ENCODE peak calls at places on chromosome 10, in six cellular contexts. Y is GM12891, F is transverse colon, I is HepG2, K is Panc1, J is breast epithelium. E is an unnamed sample.
A peak's percentile ranks its signal among the peaks of the same experiment; 100 is the strongest.

GRCh38 chr10:69685802-69686585 is 55.9 kb downstream of the FAM241B start:
- DNase-seq in F (no peak), I (no peak), Y (no peak), J (peak; percentile 60), K (no peak), E (peak; percentile 74)

GRCh38 chr10:60434418-60435046 is 44.9 kb upstream of the ANK3 start:
- DNase-seq in Y (no peak), F (peak; percentile 28), J (no peak), K (peak; percentile 46), I (peak; percentile 35), E (peak; percentile 61)

GRCh38 chr10:103448751-103449150 is 3.4 kb downstream of the CALHM2 start:
- DNase-seq in J (no peak), I (no peak), K (no peak), F (peak; percentile 38), Y (no peak), E (no peak)

GRCh38 chr10:132540456-132540855 is 2.9 kb downstream of the INPP5A start:
- DNase-seq in J (no peak), Y (no peak), K (no peak), I (no peak), F (peak; percentile 13), E (no peak)

GRCh38 chr10:3827768-3828403 is 42.9 kb upstream of the KLF6 start:
- DNase-seq in J (no peak), K (no peak), F (no peak), Y (no peak), I (no peak), E (no peak)

GRCh38 chr10:127441350-127442219 is 107.5 kb upstream of the NPS start:
- DNase-seq in Y (no peak), J (no peak), K (no peak), I (no peak), F (peak; percentile 44), E (no peak)

GRCh38 chr10:22476601-22477364 is 131.5 kb downstream of the SPAG6 start:
- DNase-seq in Y (no peak), I (no peak), F (no peak), K (no peak), J (no peak), E (no peak)

GRCh38 chr10:46523119-46523880 is 33.2 kb downstream of the GPRIN2 start:
- DNase-seq in F (peak; percentile 85), Y (no peak), K (no peak), I (no peak), J (peak; percentile 69), E (peak; percentile 48)

GRCh38 chr10:93600861-93601773 is at the start of gene RBP4:
- DNase-seq in Y (no peak), K (no peak), F (no peak), I (peak; percentile 78), J (no peak), E (peak; percentile 73)

GRCh38 chr10:109982123-109982522 is 25.7 kb upstream of the ADD3 start:
- DNase-seq in F (no peak), I (no peak), K (no peak), Y (no peak), J (no peak), E (no peak)

GRCh38 chr10:125116041-125116649 is 44.2 kb downstream of the CTBP2 start:
- DNase-seq in K (no peak), Y (no peak), I (no peak), F (no peak), J (no peak), E (no peak)

GRCh38 chr10:32938554-32939061 is 19.4 kb downstream of the ITGB1 start:
- DNase-seq in I (peak; percentile 83), F (peak; percentile 39), Y (no peak), K (no peak), J (no peak), E (peak; percentile 70)

GRCh38 chr10:77881636-77882035 is 44.9 kb downstream of the DLG5 start:
- DNase-seq in F (no peak), J (no peak), I (peak; percentile 58), K (no peak), Y (no peak), E (no peak)

GRCh38 chr10:80474920-80475319 is 20.8 kb downstream of the TSPAN14 start:
- DNase-seq in K (no peak), Y (no peak), F (no peak), I (no peak), J (no peak), E (no peak)

GRCh38 chr10:46251857-46252847 is 34.6 kb upstream of the ANTXRL start:
- DNase-seq in K (no peak), F (no peak), Y (no peak), J (peak; percentile 13), I (no peak), E (no peak)

GRCh38 chr10:103504181-103504783 is 10.8 kb downstream of the NEURL1 start:
- DNase-seq in J (no peak), K (no peak), I (peak; percentile 89), F (no peak), Y (no peak), E (peak; percentile 27)

GRCh38 chr10:27496137-27496536 is 8.0 kb upstream of the RAB18 start:
- DNase-seq in I (no peak), F (no peak), J (no peak), K (no peak), Y (no peak), E (no peak)

GRCh38 chr10:52451817-52452216 is 137.7 kb downstream of the DKK1 start:
- DNase-seq in I (no peak), K (no peak), F (no peak), Y (no peak), J (no peak), E (no peak)

GRCh38 chr10:78510566-78511323 is 477.1 kb downstream of the RPS24 start:
- DNase-seq in J (no peak), K (no peak), I (no peak), F (no peak), Y (no peak), E (no peak)

GRCh38 chr10:63829020-63829419 is 307.8 kb downstream of the REEP3 start:
- DNase-seq in I (no peak), K (no peak), Y (no peak), F (no peak), J (no peak), E (no peak)

GRCh38 chr10:94279835-94280709 is 82.7 kb downstream of the NOC3L start:
- DNase-seq in Y (peak; percentile 22), F (peak; percentile 46), K (peak; percentile 57), J (no peak), I (peak; percentile 29), E (peak; percentile 22)

GRCh38 chr10:128095023-128095752 is 31.0 kb downstream of the MKI67 start:
- DNase-seq in J (no peak), F (peak; percentile 33), K (no peak), I (no peak), Y (no peak), E (no peak)

GRCh38 chr10:2117641-2118040 is 380.3 kb upstream of the ADARB2 start:
- DNase-seq in F (no peak), K (no peak), Y (no peak), J (no peak), I (no peak), E (no peak)

GRCh38 chr10:91901784-91902677 is 7.3 kb downstream of the FGFBP3 start:
- DNase-seq in I (peak; percentile 79), F (no peak), Y (no peak), K (peak; percentile 93), J (no peak), E (no peak)

DNA sequence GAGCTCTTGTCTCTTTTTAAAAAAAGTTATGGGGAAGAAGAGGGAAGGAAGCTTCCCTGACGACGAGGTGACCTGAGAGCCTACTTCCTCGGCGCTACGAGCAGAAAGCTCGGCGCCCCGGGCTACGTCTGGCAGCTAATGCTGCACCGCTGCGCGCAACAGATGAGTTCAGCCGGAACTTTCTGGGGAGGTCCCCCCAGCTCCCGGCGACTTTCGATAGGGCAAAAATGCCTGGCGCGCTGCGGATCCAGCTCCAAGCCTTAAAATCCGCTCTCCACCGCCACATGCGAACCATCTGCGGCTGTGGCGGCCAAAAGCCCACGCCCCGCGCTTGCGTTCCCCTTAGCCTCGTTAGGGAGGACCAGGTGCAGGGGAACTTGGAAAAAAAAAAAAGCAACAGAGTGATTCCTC is 620 bp downstream of the P4HA1 start:
- DNase-seq in J (peak; percentile 58), Y (no peak), K (no peak), I (no peak), F (peak; percentile 74), E (peak; percentile 59)
- TF ChIP-seq POLR2AphosphoS5 in J (peak; percentile 8), Y (no peak), K (no peak), I (no peak), F (peak; percentile 53), E (peak; percentile 6)

GRCh38 chr10:114821293-114821914 is at the start of gene FHIP2A:
- DNase-seq in F (peak; percentile 86), J (peak; percentile 46), I (peak; percentile 43), Y (peak; percentile 76), K (peak; percentile 39), E (peak; percentile 96)
- TF ChIP-seq POLR2AphosphoS5 in F (peak; percentile 32), J (no peak), I (peak; percentile 29), Y (no peak), K (no peak), E (no peak)

GRCh38 chr10:73732426-73732825 is 11.7 kb upstream of the SEC24C start:
- DNase-seq in Y (no peak), F (no peak), I (no peak), K (no peak), J (no peak), E (no peak)
- TF ChIP-seq POLR2AphosphoS5 in Y (no peak), F (no peak), I (no peak), K (no peak), J (no peak), E (no peak)

GRCh38 chr10:71598673-71599072 is 120.9 kb downstream of the C10orf105 start:
- DNase-seq in F (peak; percentile 62), Y (no peak), I (no peak), K (no peak), J (peak; percentile 87), E (no peak)
- TF ChIP-seq POLR2AphosphoS5 in F (no peak), Y (no peak), I (no peak), K (no peak), J (peak; percentile 37), E (no peak)

E was measured in SK-N-SH.